ENCODE peak calls at places on chromosomes 7 and 10, in nine cellular contexts. G is activated CD4-positive, alpha-beta T cell treated with anti-CD3 and anti-CD28 coated beads, Interleukin-2, amount 50 U/mL, for 4 hours; D is HEK293T; K is body of pancreas; Y is stimulated activated CD4-positive, alpha-beta T cell treated with anti-CD3 and anti-CD28 coated beads, Interleukin-4, amount 100 ng/mL, for 1 hour; I is NCI-H2081; V is HAP-1; O is BJ; N is adrenal gland. A is an unnamed sample.

GRCh38 chr10:14382022-14382421 is 51.3 kb upstream of the FRMD4A start:
- DNase-seq in I (no peak), G (peak), K (no peak), D (no peak), V (no peak), Y (peak), N (no peak), O (no peak), A (no peak)

GRCh38 chr10:89332092-89332633 is 4.4 kb downstream of the IFIT3 start:
- DNase-seq in Y (no peak), G (peak), D (no peak), I (no peak), O (peak), N (no peak), V (no peak), K (no peak), A (no peak)

GRCh38 chr10:132452651-132453469 is 55.9 kb downstream of the PWWP2B start:
- DNase-seq in D (peak), I (peak), Y (peak), G (peak), V (peak), K (peak), N (peak), O (no peak), A (no peak)

GRCh38 chr7:29177963-29178612 is 16.5 kb upstream of the CHN2 start:
- DNase-seq in D (no peak), V (no peak), K (no peak), N (peak), Y (no peak), O (no peak), G (no peak), I (no peak), A (peak)

GRCh38 chr7:38903057-38903456 is 5.9 kb downstream of the VPS41 start:
- DNase-seq in D (no peak), K (no peak), O (no peak), G (no peak), N (no peak), V (no peak), I (no peak), Y (no peak), A (no peak)

GRCh38 chr10:35336921-35337741 is 822 bp downstream of the CCNY start:
- DNase-seq in V (peak), K (peak), D (peak), O (no peak), I (no peak), G (peak), N (peak), Y (peak), A (no peak)

GRCh38 chr7:100509213-100509612 is 25.5 kb downstream of the NYAP1 start:
- DNase-seq in N (no peak), K (peak), V (no peak), I (no peak), O (peak), Y (no peak), G (no peak), D (no peak), A (no peak)

GRCh38 chr10:71236822-71237682 is 24.7 kb downstream of the UNC5B start:
- DNase-seq in V (no peak), G (no peak), D (no peak), Y (no peak), O (no peak), N (no peak), K (no peak), I (no peak), A (no peak)

GRCh38 chr10:102449321-102450123 is 1.8 kb downstream of the C10orf95 start:
- DNase-seq in I (peak), K (peak), O (no peak), V (peak), N (peak), Y (peak), G (peak), D (peak), A (no peak)

GRCh38 chr10:61465807-61466425 is 12.7 kb upstream of the TMEM26 start:
- DNase-seq in N (no peak), I (no peak), K (no peak), O (no peak), G (no peak), V (peak), D (no peak), Y (no peak), A (no peak)

GRCh38 chr10:125980521-125980920 is 84.2 kb downstream of the FANK1 start:
- DNase-seq in D (no peak), I (no peak), O (no peak), G (no peak), Y (no peak), K (no peak), V (no peak), N (no peak), A (no peak)

GRCh38 chr7:78198756-78199155 is 400.2 kb downstream of the PHTF2 start:
- DNase-seq in V (no peak), Y (no peak), K (no peak), I (no peak), G (no peak), D (no peak), O (peak), N (no peak), A (no peak)

GRCh38 chr7:28433604-28434254 is 21.4 kb downstream of the CREB5 start:
- DNase-seq in V (no peak), O (no peak), Y (no peak), D (peak), G (no peak), I (no peak), N (no peak), K (no peak), A (no peak)

GRCh38 chr10:78381072-78381471 is 347.4 kb downstream of the RPS24 start:
- DNase-seq in K (no peak), Y (no peak), O (no peak), G (no peak), D (peak), N (no peak), I (no peak), V (no peak), A (no peak)

GRCh38 chr10:21355591-21356011 is 169.9 kb downstream of the SKIDA1 start:
- DNase-seq in G (no peak), V (no peak), K (no peak), I (no peak), N (no peak), Y (no peak), D (no peak), O (no peak), A (no peak)

GRCh38 chr7:157339777-157340677 is 3.2 kb downstream of the DNAJB6 start:
- DNase-seq in O (no peak), G (peak), K (peak), V (peak), I (peak), N (peak), D (peak), Y (peak), A (peak)